ENCODE peak calls at places on chromosome 10, in four cellular contexts. S is PC-3; U is naive thymus-derived CD8-positive, alpha-beta T cell; M is Right ventricle myocardium inferior. X is an unnamed sample.

GRCh38 chr10:132712698-132713232 is 73.2 kb downstream of the NKX6-2 start:
- ATAC-seq in S (no peak), U (no peak), M (no peak), X (no peak)

GRCh38 chr10:17684537-17684936 is 40.6 kb downstream of the STAM start:
- ATAC-seq in S (no peak), U (no peak), M (no peak), X (no peak)

GRCh38 chr10:126930506-126931458 is 25.6 kb downstream of the DOCK1 start:
- ATAC-seq in S (no peak), U (no peak), M (peak; percentile 49), X (peak; percentile 35)

GRCh38 chr10:98419456-98420261 is 4.7 kb upstream of the PYROXD2 start:
- ATAC-seq in S (no peak), U (no peak), M (no peak), X (no peak)

GRCh38 chr10:1289591-1289990 is 233.4 kb downstream of the WDR37 start:
- ATAC-seq in S (no peak), U (no peak), M (no peak), X (no peak)

GRCh38 chr10:70241081-70241480 is 7.9 kb upstream of the PPA1 start:
- ATAC-seq in S (no peak), U (no peak), M (no peak), X (no peak)

GRCh38 chr10:116113721-116114501 is 159.1 kb downstream of the GFRA1 start:
- ATAC-seq in S (no peak), U (no peak), M (no peak), X (no peak)

GRCh38 chr10:12980080-12980656 is 21.3 kb downstream of the CCDC3 start:
- ATAC-seq in S (no peak), U (no peak), M (no peak), X (no peak)

GRCh38 chr10:26464632-26465280 is 26.6 kb downstream of the APBB1IP start:
- ATAC-seq in S (no peak), U (no peak), M (no peak), X (no peak)

GRCh38 chr10:93815304-93816091 is 57.8 kb downstream of the LGI1 start:
- ATAC-seq in S (peak; percentile 10), U (no peak), M (no peak), X (no peak)

GRCh38 chr10:5692476-5693358 is 8.1 kb downstream of the TASOR2 start:
- ATAC-seq in S (no peak), U (peak; percentile 93), M (peak; percentile 81), X (peak; percentile 73)

GRCh38 chr10:32887481-32887880 is 70.5 kb downstream of the ITGB1 start:
- ATAC-seq in S (no peak), U (no peak), M (no peak), X (no peak)

GRCh38 chr10:62062028-62062427 is 160.5 kb downstream of the ARID5B start:
- ATAC-seq in S (no peak), U (no peak), M (no peak), X (no peak)